ENCODE peak calls at places on chromosome 21, in four cellular contexts. Q is left lung, Z is mucosa of descending colon, R is colonic mucosa. K is an unnamed sample.
A peak's percentile ranks its signal among the peaks of the same experiment; 100 is the strongest.

GRCh38 chr21:41497008-41497407 is 10.9 kb downstream of the TMPRSS2 start:
- DNase-seq in Q (no peak), Z (no peak), R (no peak), K (no peak)

GRCh38 chr21:17438642-17439041 is 74.2 kb upstream of the CXADR start:
- DNase-seq in Q (no peak), Z (no peak), R (no peak), K (no peak)

GRCh38 chr21:29403922-29404538 is 105.3 kb downstream of the BACH1 start:
- DNase-seq in Q (peak; percentile 52), Z (no peak), R (no peak), K (no peak)

GRCh38 chr21:29320021-29320420 is 21.3 kb downstream of the BACH1 start:
- DNase-seq in Q (no peak), Z (no peak), R (no peak), K (no peak)

GRCh38 chr21:44544566-44544965 is 4.6 kb upstream of the KRTAP10-1 start:
- DNase-seq in Q (no peak), Z (no peak), R (no peak), K (no peak)

GRCh38 chr21:22278366-22278765 is 1280.2 kb downstream of the NCAM2 start:
- DNase-seq in Q (no peak), Z (no peak), R (no peak), K (no peak)

GRCh38 chr21:30206551-30207251 is 9.2 kb downstream of the CLDN8 start:
- DNase-seq in Q (no peak), Z (no peak), R (no peak), K (no peak)

GRCh38 chr21:41817228-41817627 is 50.4 kb upstream of the RIPK4 start:
- DNase-seq in Q (no peak), Z (no peak), R (peak; percentile 57), K (peak; percentile 67)

GRCh38 chr21:38675450-38675849 is 130.3 kb upstream of the ETS2 start:
- DNase-seq in Q (no peak), Z (no peak), R (no peak), K (no peak)

GRCh38 chr21:26887241-26887640 is 42.0 kb upstream of the ADAMTS1 start:
- DNase-seq in Q (no peak), Z (no peak), R (no peak), K (no peak)

GRCh38 chr21:25708467-25709065 is 26.1 kb downstream of the ATP5PF start:
- DNase-seq in Q (no peak), Z (no peak), R (peak; percentile 32), K (peak; percentile 21)

GRCh38 chr21:38958940-38959685 is 153.4 kb downstream of the ETS2 start:
- DNase-seq in Q (no peak), Z (no peak), R (peak; percentile 62), K (peak; percentile 51)

GRCh38 chr21:14452031-14452778 is 69.3 kb upstream of the HSPA13 start:
- DNase-seq in Q (no peak), Z (no peak), R (no peak), K (no peak)

GRCh38 chr21:44517175-44517899 is 22.7 kb downstream of the KRTAP10-1 start:
- DNase-seq in Q (no peak), Z (peak; percentile 31), R (no peak), K (no peak)

GRCh38 chr21:34609951-34610549 is 4.9 kb downstream of the RCAN1 start:
- DNase-seq in Q (no peak), Z (no peak), R (peak; percentile 1), K (no peak)

GRCh38 chr21:30996728-30997127 is 41.5 kb downstream of the KRTAP19-8 start:
- DNase-seq in Q (no peak), Z (no peak), R (no peak), K (no peak)

GRCh38 chr21:41364308-41364707 is 2.5 kb downstream of the MX2 start:
- DNase-seq in Q (no peak), Z (peak; percentile 52), R (no peak), K (no peak)

GRCh38 chr21:34882719-34883131 is 166.4 kb downstream of the RUNX1 start:
- DNase-seq in Q (no peak), Z (no peak), R (no peak), K (no peak)

GRCh38 chr21:34813266-34813886 is 144.6 kb downstream of the CLIC6 start:
- DNase-seq in Q (no peak), Z (peak; percentile 42), R (no peak), K (no peak)

GRCh38 chr21:23021481-23021880 is 2023.3 kb downstream of the NCAM2 start:
- DNase-seq in Q (no peak), Z (peak; percentile 45), R (no peak), K (no peak)

GRCh38 chr21:41482321-41482720 is 25.6 kb downstream of the TMPRSS2 start:
- DNase-seq in Q (no peak), Z (no peak), R (no peak), K (no peak)

GRCh38 chr21:44424608-44425306 is 30.6 kb upstream of the LRRC3 start:
- DNase-seq in Q (peak; percentile 11), Z (peak; percentile 46), R (no peak), K (no peak)

GRCh38 chr21:35616090-35616489 is 444.2 kb downstream of the SETD4 start:
- DNase-seq in Q (no peak), Z (no peak), R (no peak), K (no peak)

GRCh38 chr21:31117046-31117916 is 79.0 kb upstream of the KRTAP19-8 start:
- DNase-seq in Q (no peak), Z (no peak), R (no peak), K (no peak)

GRCh38 chr21:38159355-38159754 is 97.4 kb upstream of the KCNJ15 start:
- DNase-seq in Q (no peak), Z (no peak), R (peak; percentile 61), K (peak; percentile 58)

GRCh38 chr21:34801519-34802132 is 132.8 kb downstream of the CLIC6 start:
- DNase-seq in Q (no peak), Z (no peak), R (no peak), K (no peak)

GRCh38 chr21:39377444-39378050 is 28.7 kb upstream of the HMGN1 start:
- DNase-seq in Q (no peak), Z (no peak), R (no peak), K (no peak)

GRCh38 chr21:26199471-26199870 is 28.9 kb upstream of the APP start:
- DNase-seq in Q (no peak), Z (no peak), R (no peak), K (no peak)

GRCh38 chr21:41750051-41750450 is 16.8 kb downstream of the RIPK4 start:
- DNase-seq in Q (no peak), Z (peak; percentile 28), R (no peak), K (no peak)

GRCh38 chr21:39422468-39423241 is 22.9 kb downstream of the LCA5L start:
- DNase-seq in Q (no peak), Z (no peak), R (no peak), K (no peak)

GRCh38 chr21:33022828-33023573 is 2.7 kb upstream of the OLIG2 start:
- DNase-seq in Q (no peak), Z (no peak), R (no peak), K (no peak)
- H3K4me3 ChIP-seq in Q (peak overlapping the region; percentile 13), Z (no peak overlapping the region), R (no peak overlapping the region), K (no peak overlapping the region)

DNA sequence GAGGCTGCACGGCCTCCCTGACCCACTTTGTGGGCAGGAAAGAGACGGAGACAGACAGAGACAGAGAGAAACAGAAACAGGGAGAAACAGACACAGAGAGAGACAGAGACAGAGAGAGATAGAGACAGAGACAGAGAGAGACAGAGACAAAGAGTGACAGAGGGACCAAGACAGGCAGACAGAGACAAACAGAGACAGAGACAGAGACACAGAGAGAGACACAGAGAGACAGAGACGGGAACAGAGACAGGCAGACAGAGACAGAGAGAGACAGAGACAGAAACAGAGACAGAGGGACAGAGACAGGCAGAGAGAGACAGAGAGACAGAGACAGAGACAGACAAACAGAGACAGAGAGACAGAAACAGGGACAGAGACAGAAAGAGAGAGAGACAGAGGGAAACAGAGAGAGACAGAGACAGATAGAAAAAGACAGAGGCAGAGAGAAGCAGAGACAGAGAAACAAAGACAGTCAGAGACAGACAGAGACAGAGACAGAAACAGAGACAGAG is 3.1 kb downstream of the COL6A1 start:
- DNase-seq in Q (no peak), Z (no peak), R (no peak), K (no peak)
- H3K4me3 ChIP-seq in Q (no peak overlapping the region), Z (no peak overlapping the region), R (no peak overlapping the region), K (no peak overlapping the region)

GRCh38 chr21:42922918-42923317 is 2.5 kb downstream of the ERVH48-1 start:
- DNase-seq in Q (no peak), Z (no peak), R (no peak), K (no peak)

GRCh38 chr21:42921912-42922311 is 3.5 kb downstream of the ERVH48-1 start:
- DNase-seq in Q (no peak), Z (no peak), R (no peak), K (no peak)

GRCh38 chr21:42924433-42924751 is 1.0 kb downstream of the ERVH48-1 start:
- DNase-seq in Q (no peak), Z (no peak), R (no peak), K (no peak)

GRCh38 chr21:42925114-42925907 is at the start of gene ERVH48-1:
- DNase-seq in Q (peak; percentile 18), Z (no peak), R (no peak), K (no peak)

DNA sequence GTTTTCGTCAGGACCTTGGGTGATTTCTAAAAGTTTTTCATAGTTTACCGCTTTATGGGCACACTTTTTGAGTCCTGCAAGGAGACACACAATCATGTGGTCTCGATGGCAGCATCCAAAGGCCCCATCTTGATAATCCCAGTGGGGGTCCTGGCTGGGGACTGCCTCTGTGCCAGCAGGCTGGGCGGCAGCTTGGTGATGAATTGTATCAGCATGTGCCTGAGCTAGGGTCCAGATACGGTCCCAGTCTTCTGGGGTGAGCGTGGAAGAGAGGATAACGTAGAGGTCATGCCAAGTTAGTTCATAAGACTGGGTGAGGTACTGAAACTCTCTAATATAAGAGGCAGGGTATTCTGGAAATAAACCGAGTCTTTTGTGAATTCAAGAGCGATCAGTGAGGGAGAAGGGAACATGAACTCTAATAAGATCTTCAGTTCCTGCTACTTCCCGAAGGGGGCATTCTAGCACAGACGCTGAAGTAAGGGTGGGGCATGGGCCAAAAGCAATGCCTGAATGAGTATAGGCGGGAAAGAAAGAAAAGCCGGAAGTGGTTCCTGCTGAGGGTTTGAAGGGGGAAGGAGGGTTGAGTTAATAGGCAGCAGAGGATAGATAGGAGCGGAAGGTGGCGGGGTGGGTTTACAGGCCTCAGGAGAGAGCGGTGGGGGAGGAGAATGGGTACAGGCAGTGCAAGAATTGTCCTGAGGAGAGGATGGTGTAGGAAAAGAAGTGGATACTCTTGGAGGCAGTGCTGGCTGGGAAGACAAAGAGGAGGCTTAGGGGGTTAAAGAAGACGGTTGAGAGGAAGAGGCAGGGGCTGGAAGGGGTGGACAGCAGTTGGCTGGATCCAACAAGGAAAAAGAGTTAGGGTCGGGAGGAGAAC is 1.6 kb downstream of the ERVH48-1 start:
- DNase-seq in Q (peak; percentile 66), Z (no peak), R (peak; percentile 87), K (peak; percentile 80)
- H3K4me3 ChIP-seq in Q (no peak overlapping the region), Z (no peak overlapping the region), R (no peak overlapping the region), K (no peak overlapping the region)

GRCh38 chr21:21002137-21002536 is 3.9 kb downstream of the NCAM2 start:
- DNase-seq in Q (no peak), Z (no peak), R (no peak), K (no peak)
- H3K4me3 ChIP-seq in Q (no peak overlapping the region), Z (no peak overlapping the region), R (no peak overlapping the region), K (no peak overlapping the region)

GRCh38 chr21:16420086-16420724 is 690.4 kb downstream of the USP25 start:
- DNase-seq in Q (no peak), Z (no peak), R (no peak), K (no peak)
- H3K4me3 ChIP-seq in Q (peak overlapping the region; percentile 32), Z (no peak overlapping the region), R (no peak overlapping the region), K (peak overlapping the region; percentile 10)

K was measured in transverse colon.